ENCODE peak calls at places on chromosomes 3 and 15, in five cellular contexts. G, C, E, W and H are unnamed samples.

GRCh38 chr15:76337739-76338554 is 1.4 kb downstream of the ISL2 start:
- DNase-seq in W (no peak), E (no peak), G (no peak), C (no peak), H (no peak)

GRCh38 chr3:150098621-150099020 is 127.9 kb upstream of the PFN2 start:
- DNase-seq in W (no peak), G (no peak), C (no peak), E (no peak), H (no peak)

GRCh38 chr3:194137314-194138097 is 1.6 kb downstream of the HES1 start:
- DNase-seq in C (peak; percentile 88), W (no peak), G (no peak), E (peak; percentile 83), H (peak; percentile 92)

GRCh38 chr15:84980196-84981053 is 1.2 kb upstream of the PDE8A start:
- DNase-seq in E (peak; percentile 88), C (peak; percentile 85), G (peak; percentile 54), W (peak; percentile 50), H (peak; percentile 91)

GRCh38 chr15:56215769-56216168 is 27.9 kb downstream of the RFX7 start:
- DNase-seq in G (peak; percentile 32), E (no peak), C (no peak), W (no peak), H (no peak)

GRCh38 chr15:48433226-48433886 is 102.1 kb downstream of the DUT start:
- DNase-seq in E (no peak), C (no peak), W (no peak), G (no peak), H (no peak)

GRCh38 chr3:109687626-109688025 is 350.3 kb upstream of the DPPA4 start:
- DNase-seq in C (no peak), E (no peak), G (no peak), W (no peak), H (no peak)

GRCh38 chr3:190579514-190580137 is 65.7 kb downstream of the IL1RAP start:
- DNase-seq in W (no peak), E (no peak), C (no peak), G (no peak), H (no peak)

GRCh38 chr3:130963444-130963843 is 63.2 kb downstream of the ASTE1 start:
- DNase-seq in C (no peak), W (peak; percentile 38), E (no peak), G (no peak), H (no peak)

GRCh38 chr3:17157713-17158112 is 273.0 kb downstream of the PLCL2 start:
- DNase-seq in G (no peak), W (peak; percentile 25), C (peak; percentile 13), E (no peak), H (no peak)

GRCh38 chr3:29649815-29650547 is 369.1 kb downstream of the RBMS3 start:
- DNase-seq in E (peak; percentile 16), C (peak; percentile 15), W (no peak), G (no peak), H (no peak)

GRCh38 chr3:181872887-181873286 is 161.2 kb downstream of the SOX2 start:
- DNase-seq in W (no peak), E (no peak), G (no peak), C (no peak), H (no peak)

GRCh38 chr3:13863929-13864595 is 15.8 kb downstream of the WNT7A start:
- DNase-seq in C (no peak), E (no peak), W (no peak), G (no peak), H (no peak)

GRCh38 chr3:118809696-118810498 is 224.7 kb downstream of the IGSF11 start:
- DNase-seq in C (no peak), E (no peak), W (no peak), G (no peak), H (no peak)

GRCh38 chr3:196706313-196706712 is 5.7 kb downstream of the CEP19 start:
- DNase-seq in C (no peak), W (no peak), E (no peak), G (no peak), H (no peak)

GRCh38 chr15:71596672-71597071 is 213.7 kb upstream of the NR2E3 start:
- DNase-seq in W (no peak), E (no peak), C (peak; percentile 33), G (no peak), H (peak; percentile 84)

GRCh38 chr3:197183582-197183981 is 114.8 kb downstream of the DLG1 start:
- DNase-seq in C (no peak), E (no peak), W (no peak), G (no peak), H (no peak)

GRCh38 chr3:72768976-72769375 is 79.3 kb downstream of the SHQ1 start:
- DNase-seq in C (no peak), W (no peak), E (no peak), G (no peak), H (no peak)
- H3K27ac ChIP-seq in C (no peak overlapping the region), W (no peak overlapping the region), E (no peak overlapping the region), G (no peak overlapping the region), H (no peak overlapping the region)

GRCh38 chr15:88539441-88539840 is 7.0 kb downstream of the DET1 start:
- DNase-seq in G (no peak), W (no peak), E (no peak), C (no peak), H (no peak)

GRCh38 chr15:88546248-88547129 is at the start of gene DET1:
- DNase-seq in W (peak; percentile 85), G (peak; percentile 87), E (peak; percentile 95), C (peak; percentile 97), H (peak; percentile 97)

GRCh38 chr15:88541709-88542341 is 4.7 kb downstream of the DET1 start:
- DNase-seq in E (no peak), G (no peak), W (no peak), C (no peak), H (no peak)

GRCh38 chr15:88542342-88542733 is 4.1 kb downstream of the DET1 start:
- DNase-seq in E (no peak), C (no peak), G (no peak), W (no peak), H (no peak)

GRCh38 chr15:88543065-88543776 is 3.3 kb downstream of the DET1 start:
- DNase-seq in E (no peak), G (no peak), C (no peak), W (no peak), H (no peak)
- H3K27ac ChIP-seq in E (no peak overlapping the region), G (no peak overlapping the region), C (no peak overlapping the region), W (no peak overlapping the region), H (no peak overlapping the region)

GRCh38 chr3:48743773-48744172 is 26.8 kb upstream of the IP6K2 start:
- DNase-seq in G (no peak), W (no peak), C (no peak), E (no peak), H (no peak)
- H3K27ac ChIP-seq in G (no peak overlapping the region), W (no peak overlapping the region), C (no peak overlapping the region), E (no peak overlapping the region), H (no peak overlapping the region)

DNA sequence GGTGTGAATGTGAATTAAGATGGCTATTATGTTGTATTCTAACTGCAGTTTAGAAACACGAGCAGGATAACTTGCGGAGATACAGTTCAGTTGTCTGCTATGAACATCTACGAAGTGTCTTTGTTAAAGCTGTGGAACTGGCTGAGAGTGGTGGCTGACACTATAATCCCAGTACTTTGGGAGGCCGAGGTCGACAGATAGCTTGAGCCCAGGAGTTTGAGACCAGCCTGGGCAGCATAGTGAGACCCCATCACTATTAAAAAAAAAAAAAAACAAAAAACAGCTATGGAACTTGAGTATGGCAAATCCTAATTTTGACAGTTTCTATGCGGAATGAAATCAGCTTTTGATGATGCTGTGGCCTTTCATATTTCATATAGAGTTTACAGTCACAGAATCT is 1.7 kb downstream of the EAF1 start:
- DNase-seq in E (no peak), G (no peak), C (no peak), W (no peak), H (no peak)
- H3K27ac ChIP-seq in E (no peak overlapping the region), G (no peak overlapping the region), C (no peak overlapping the region), W (no peak overlapping the region), H (no peak overlapping the region)

GRCh38 chr3:64977308-64978100 is 289.7 kb upstream of the ADAMTS9 start:
- DNase-seq in W (no peak), C (no peak), G (no peak), E (no peak), H (no peak)
- H3K27ac ChIP-seq in W (no peak overlapping the region), C (no peak overlapping the region), G (no peak overlapping the region), E (no peak overlapping the region), H (no peak overlapping the region)

GRCh38 chr3:64444619-64445317 is 219.5 kb upstream of the PRICKLE2 start:
- DNase-seq in C (no peak), E (peak; percentile 19), G (no peak), W (no peak), H (no peak)
- H3K27ac ChIP-seq in C (peak overlapping the region; percentile 22), E (no peak overlapping the region), G (no peak overlapping the region), W (no peak overlapping the region), H (no peak overlapping the region)

GRCh38 chr3:97958796-97959195 is 13.4 kb downstream of the RIOX2 start:
- DNase-seq in W (no peak), E (no peak), C (no peak), G (no peak), H (no peak)
- H3K27ac ChIP-seq in W (no peak overlapping the region), E (no peak overlapping the region), C (no peak overlapping the region), G (peak overlapping the region; percentile 4), H (no peak overlapping the region)

GRCh38 chr15:39668457-39668856 is 87.6 kb downstream of the THBS1 start:
- DNase-seq in E (no peak), C (no peak), W (no peak), G (no peak), H (no peak)

GRCh38 chr15:39667382-39668127 is 86.7 kb downstream of the THBS1 start:
- DNase-seq in W (no peak), C (no peak), E (no peak), G (no peak), H (no peak)

GRCh38 chr15:39666671-39667070 is 85.8 kb downstream of the THBS1 start:
- DNase-seq in C (no peak), W (no peak), G (peak; percentile 38), E (no peak), H (no peak)

GRCh38 chr15:39663684-39664083 is 82.8 kb downstream of the THBS1 start:
- DNase-seq in W (no peak), C (no peak), E (no peak), G (no peak), H (no peak)

DNA sequence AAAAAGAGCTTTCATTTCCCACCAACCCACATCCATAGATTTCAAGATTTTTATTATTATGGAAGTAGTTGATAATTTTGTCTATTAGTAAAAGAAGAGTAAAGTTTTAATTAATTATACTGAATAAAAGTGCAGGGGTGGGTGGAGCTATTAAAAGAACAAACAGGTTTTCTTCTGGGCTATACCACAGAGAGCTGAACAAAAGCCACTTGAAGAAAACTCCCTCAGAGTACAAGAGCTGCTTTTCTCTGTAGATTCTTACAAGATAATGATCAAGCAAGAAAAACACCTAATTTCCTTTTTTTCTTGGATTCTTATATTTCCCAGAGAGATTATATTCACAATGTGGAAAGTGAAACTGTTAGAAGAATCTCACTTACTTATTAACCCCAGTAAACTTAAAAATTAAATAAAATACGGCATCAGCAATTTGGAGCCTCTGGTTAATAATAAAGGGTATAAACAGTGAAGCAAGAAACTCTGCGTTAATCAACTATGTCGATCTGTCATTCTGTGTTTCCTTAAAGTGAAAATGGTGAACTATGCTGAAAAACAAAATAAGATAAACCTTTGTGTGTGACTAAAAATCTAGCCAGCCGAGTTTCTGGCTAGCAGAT is 84.9 kb downstream of the THBS1 start:
- DNase-seq in E (no peak), W (no peak), G (no peak), C (no peak), H (no peak)
- H3K27ac ChIP-seq in E (peak overlapping the region; percentile 34), W (no peak overlapping the region), G (no peak overlapping the region), C (no peak overlapping the region), H (no peak overlapping the region)